ENCODE peak calls at places on chromosomes 3 and 15, in five cellular contexts. P is AG09309, H is stomach, T is ovary, N is uterus. C is an unnamed sample.

GRCh38 chr3:151864423-151865101 is 8.9 kb upstream of the SUCNR1 start:
- DNase-seq in P (peak; percentile 68), T (no peak), H (no peak), N (no peak), C (peak; percentile 59)

GRCh38 chr3:10910367-10910766 is 82.2 kb upstream of the SLC6A1 start:
- DNase-seq in P (no peak), N (no peak), T (no peak), H (no peak), C (no peak)

GRCh38 chr3:192915306-192915705 is 2.4 kb downstream of the MB21D2 start:
- DNase-seq in P (peak; percentile 38), T (no peak), N (no peak), H (no peak), C (no peak)

GRCh38 chr3:166367947-166368533 is 530.8 kb upstream of the BCHE start:
- DNase-seq in T (no peak), N (no peak), H (no peak), P (no peak), C (no peak)

GRCh38 chr3:184016820-184017671 is 638 bp downstream of the ABCC5 start:
- DNase-seq in T (peak; percentile 54), N (peak; percentile 45), P (no peak), H (peak; percentile 74), C (no peak)

GRCh38 chr3:52046186-52046913 is 10.0 kb downstream of the DUSP7 start:
- DNase-seq in P (peak; percentile 94), N (peak; percentile 55), T (no peak), H (no peak), C (peak; percentile 57)

GRCh38 chr3:16101295-16102186 is 72.9 kb upstream of the GALNT15 start:
- DNase-seq in P (no peak), T (no peak), N (no peak), H (no peak), C (no peak)

GRCh38 chr3:18046131-18046530 is 303.7 kb upstream of the TBC1D5 start:
- DNase-seq in N (no peak), H (no peak), T (no peak), P (peak; percentile 87), C (no peak)

GRCh38 chr3:54374214-54374855 is 252.0 kb downstream of the CACNA2D3 start:
- DNase-seq in N (no peak), P (no peak), T (no peak), H (peak; percentile 55), C (peak; percentile 1)

GRCh38 chr3:152885066-152885465 is 50.1 kb downstream of the P2RY1 start:
- DNase-seq in P (no peak), H (no peak), T (no peak), N (no peak), C (no peak)

GRCh38 chr3:135041586-135041985 is 246.5 kb downstream of the EPHB1 start:
- DNase-seq in N (no peak), T (no peak), H (no peak), P (no peak), C (no peak)

GRCh38 chr3:155317211-155317610 is 23.7 kb upstream of the STRIT1 start:
- DNase-seq in H (no peak), N (no peak), T (no peak), P (no peak), C (no peak)

GRCh38 chr15:43550527-43551363 is 33.3 kb downstream of the MAP1A start:
- DNase-seq in N (no peak), H (no peak), T (no peak), P (peak; percentile 80), C (no peak)

GRCh38 chr3:34568766-34569165 is 770.3 kb downstream of the PDCD6IP start:
- DNase-seq in H (no peak), N (no peak), T (no peak), P (no peak), C (no peak)

GRCh38 chr3:191390580-191390979 is 60.3 kb upstream of the UTS2B start:
- DNase-seq in T (no peak), H (no peak), P (no peak), N (no peak), C (no peak)

GRCh38 chr3:126005951-126006350 is 37.0 kb downstream of the ROPN1B start:
- DNase-seq in P (no peak), N (no peak), T (no peak), H (no peak), C (no peak)

GRCh38 chr3:23565376-23565775 is 240.4 kb upstream of the UBE2E1 start:
- DNase-seq in H (no peak), T (no peak), P (no peak), N (no peak), C (no peak)

GRCh38 chr3:142964150-142964498 is 650 bp upstream of the PAQR9 start:
- DNase-seq in N (no peak), T (no peak), H (no peak), P (no peak), C (no peak)

GRCh38 chr3:155753038-155753647 is 8.3 kb upstream of the PLCH1 start:
- DNase-seq in N (no peak), P (no peak), H (no peak), T (no peak), C (no peak)

DNA sequence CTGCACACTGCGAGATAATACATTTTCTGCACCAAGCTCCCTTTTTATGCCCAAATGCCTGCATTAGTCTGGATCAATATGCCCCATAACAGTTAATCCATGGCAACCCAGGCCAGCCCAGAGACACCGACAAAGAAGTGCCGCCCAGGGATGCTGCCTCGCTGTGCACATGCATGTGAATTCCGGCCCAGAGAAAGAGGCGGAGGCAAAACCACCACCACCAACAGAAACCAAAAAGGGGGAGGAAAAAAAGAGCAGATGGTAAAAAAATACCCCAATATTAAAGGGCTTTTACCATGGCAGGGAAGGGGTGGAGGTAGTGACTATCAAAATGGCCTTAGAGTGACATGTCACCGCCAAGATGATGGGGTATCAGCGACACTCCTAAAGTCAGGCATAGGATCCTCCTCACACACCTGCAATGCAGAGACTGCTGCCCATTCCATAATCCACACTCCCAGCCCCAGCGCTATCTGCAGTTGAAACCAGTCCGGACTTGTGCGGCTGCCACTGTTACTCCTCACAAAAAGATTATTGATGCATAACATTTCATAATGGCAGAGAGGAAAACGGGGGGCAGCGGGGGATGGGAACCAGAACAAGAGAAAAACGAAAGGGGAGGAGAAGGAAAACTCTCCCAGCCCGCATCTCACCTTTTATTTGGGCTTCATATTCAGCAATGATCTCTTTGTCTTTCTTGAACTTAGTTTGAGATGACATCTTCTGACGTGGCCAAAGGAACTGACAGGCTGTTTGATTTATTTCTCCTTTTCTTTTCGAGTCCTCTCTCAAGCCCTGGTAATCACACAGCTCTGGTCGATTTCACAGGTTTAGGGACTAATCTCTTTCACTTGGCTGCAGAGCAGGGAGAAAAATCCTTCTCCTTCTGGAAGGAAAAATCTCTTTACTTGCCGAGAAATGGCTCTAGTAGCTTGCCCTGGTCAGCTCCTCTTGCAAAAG is 934 bp downstream of the SRGAP3 start:
- DNase-seq in N (no peak), T (no peak), P (no peak), H (peak; percentile 32), C (no peak)
- H3K4me3 ChIP-seq in N (peak overlapping the region; percentile 40), T (peak overlapping the region; percentile 37), P (peak overlapping the region; percentile 47), H (peak overlapping the region; percentile 64), C (peak overlapping the region; percentile 54)

DNA sequence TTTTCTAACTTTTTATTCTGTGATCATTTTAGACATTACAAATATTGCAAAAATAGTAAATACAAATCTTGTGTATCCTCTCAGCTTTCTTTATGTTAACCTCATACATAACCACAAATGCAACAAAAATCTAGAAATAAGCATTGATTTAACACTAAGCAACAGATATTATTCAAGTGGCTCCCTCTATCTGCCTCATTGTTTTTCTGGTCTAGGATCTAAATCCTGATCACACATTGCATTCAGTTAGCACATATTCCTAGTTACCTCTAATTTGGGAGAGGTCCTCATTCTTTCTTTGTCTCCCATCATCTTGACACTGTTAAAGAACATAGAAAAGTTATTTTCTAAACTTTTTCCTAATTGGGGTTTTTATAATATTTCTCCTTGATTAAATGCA is 1126.0 kb downstream of the ROBO2 start:
- DNase-seq in H (no peak), P (no peak), T (no peak), N (no peak), C (no peak)
- TF ChIP-seq CTCF in H (no peak), P (no peak), T (no peak), N (no peak), C (peak; percentile 44)

DNA sequence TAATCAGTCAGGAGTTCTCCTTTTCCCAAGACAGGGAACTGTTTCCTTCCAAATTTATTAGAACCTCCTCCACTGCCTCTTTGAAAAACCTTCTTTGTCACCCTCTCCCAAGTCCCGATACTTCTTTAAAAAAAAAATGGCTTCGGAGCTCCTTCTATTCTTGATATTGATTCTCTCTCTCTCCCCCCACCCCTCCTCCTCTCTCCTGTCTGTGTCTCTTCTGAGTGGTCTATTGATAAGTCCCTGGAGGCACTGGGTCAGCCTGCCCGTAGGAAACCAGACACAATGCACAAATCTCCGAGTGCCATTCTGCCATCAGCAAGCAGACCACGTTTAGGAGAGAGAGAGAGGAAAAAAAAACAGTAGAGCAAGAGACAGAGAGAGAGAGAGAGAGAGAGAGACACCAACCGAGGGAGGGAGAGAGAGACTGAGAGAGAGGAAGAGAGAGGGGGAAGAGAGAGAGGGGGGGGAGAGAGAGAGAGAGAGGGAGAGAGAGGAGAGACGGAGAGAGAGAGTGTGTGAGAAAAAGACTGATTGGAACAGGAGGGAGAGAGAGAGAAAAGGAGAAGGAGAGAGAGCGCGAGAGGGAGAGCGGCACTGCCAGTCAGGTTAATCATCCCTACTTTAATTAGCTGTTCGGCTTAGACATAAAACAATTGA is 160.9 kb downstream of the TIGIT start:
- DNase-seq in H (no peak), T (peak; percentile 37), P (no peak), N (no peak), C (no peak)
- H3K4me3 ChIP-seq in H (peak overlapping the region; percentile 49), T (peak overlapping the region; percentile 49), P (peak overlapping the region; percentile 31), N (peak overlapping the region; percentile 48), C (peak overlapping the region; percentile 29)

GRCh38 chr15:85312925-85313324 is 67.5 kb upstream of the AKAP13 start:
- DNase-seq in P (no peak), N (no peak), H (no peak), T (no peak), C (peak; percentile 51)
- TF ChIP-seq CTCF in P (peak; percentile 43), N (no peak), H (no peak), T (no peak), C (peak; percentile 48)

C was measured in epithelial cell of proximal tubule.